ENCODE peak calls at places on chromosome 22, in seven cellular contexts. M is ovary, X is DND-41, B is BE2C, R is transverse colon, N is cardiac muscle cell, Y is GM23248. K is an unnamed sample. For H3K27me3, the result is how much of the 10 kb centered on the place peaks cover.

GRCh38 chr22:40524392-40525249 is 111.9 kb downstream of the MRTFA start:
- DNase-seq in M (no peak), X (no peak), B (no peak), R (no peak), N (no peak), Y (peak), K (no peak)

GRCh38 chr22:28514314-28514713 is 165.3 kb downstream of the TTC28 start:
- DNase-seq in M (no peak), X (no peak), B (no peak), R (no peak), N (no peak), Y (peak), K (no peak)

GRCh38 chr22:43592470-43592869 is 180.7 kb downstream of the MPPED1 start:
- DNase-seq in M (no peak), X (no peak), B (peak), R (no peak), N (peak), Y (no peak), K (peak)

GRCh38 chr22:31637938-31638618 is 23.9 kb downstream of the PISD start:
- DNase-seq in M (no peak), X (no peak), B (no peak), R (peak), N (no peak), Y (no peak), K (peak)

GRCh38 chr22:30474683-30475424 is 3.0 kb upstream of the SEC14L3 start:
- DNase-seq in M (no peak), X (peak), B (no peak), R (no peak), N (no peak), Y (no peak), K (no peak)

GRCh38 chr22:50506611-50507420 is 686 bp downstream of the LMF2 start:
- DNase-seq in M (peak), X (peak), B (no peak), R (no peak), N (no peak), Y (peak), K (peak)

GRCh38 chr22:29848115-29848514 is 10.0 kb upstream of the ASCC2 start:
- DNase-seq in M (no peak), X (no peak), B (no peak), R (no peak), N (no peak), Y (no peak), K (no peak)

GRCh38 chr22:38842512-38843200 is 1.2 kb downstream of the NPTXR start:
- DNase-seq in M (no peak), X (no peak), B (no peak), R (no peak), N (no peak), Y (no peak), K (no peak)

GRCh38 chr22:18085188-18085587 is 7.4 kb downstream of the PEX26 start:
- DNase-seq in M (no peak), X (no peak), B (no peak), R (peak), N (no peak), Y (peak), K (no peak)

GRCh38 chr22:42596376-42596775 is 18.3 kb downstream of the POLDIP3 start:
- DNase-seq in M (no peak), X (no peak), B (peak), R (no peak), N (peak), Y (no peak), K (no peak)

GRCh38 chr22:39592104-39593060 is 21.8 kb downstream of the CACNA1I start:
- DNase-seq in M (peak), X (no peak), B (no peak), R (no peak), N (no peak), Y (peak), K (no peak)

GRCh38 chr22:16970446-16970845 is 37.6 kb downstream of the GAB4 start:
- DNase-seq in M (no peak), X (peak), B (no peak), R (no peak), N (no peak), Y (no peak), K (no peak)

GRCh38 chr22:43439368-43440102 is 27.7 kb downstream of the MPPED1 start:
- DNase-seq in M (no peak), X (no peak), B (no peak), R (no peak), N (no peak), Y (no peak), K (peak)

GRCh38 chr22:33932997-33933396 is 12.7 kb upstream of the LARGE1 start:
- DNase-seq in M (no peak), X (no peak), B (no peak), R (no peak), N (no peak), Y (peak), K (no peak)

GRCh38 chr22:47199949-47200272 is 437.5 kb downstream of the TBC1D22A start:
- DNase-seq in M (no peak), X (no peak), B (no peak), R (no peak), N (no peak), Y (no peak), K (no peak)

GRCh38 chr22:47200273-47201051 is 438.0 kb downstream of the TBC1D22A start:
- DNase-seq in M (peak), X (no peak), B (no peak), R (no peak), N (no peak), Y (peak), K (no peak)

GRCh38 chr22:47197735-47198500 is 435.5 kb downstream of the TBC1D22A start:
- DNase-seq in M (no peak), X (no peak), B (no peak), R (no peak), N (no peak), Y (no peak), K (no peak)

GRCh38 chr22:47198801-47199251 is 436.4 kb downstream of the TBC1D22A start:
- DNase-seq in M (no peak), X (no peak), B (no peak), R (no peak), N (no peak), Y (no peak), K (peak)

DNA sequence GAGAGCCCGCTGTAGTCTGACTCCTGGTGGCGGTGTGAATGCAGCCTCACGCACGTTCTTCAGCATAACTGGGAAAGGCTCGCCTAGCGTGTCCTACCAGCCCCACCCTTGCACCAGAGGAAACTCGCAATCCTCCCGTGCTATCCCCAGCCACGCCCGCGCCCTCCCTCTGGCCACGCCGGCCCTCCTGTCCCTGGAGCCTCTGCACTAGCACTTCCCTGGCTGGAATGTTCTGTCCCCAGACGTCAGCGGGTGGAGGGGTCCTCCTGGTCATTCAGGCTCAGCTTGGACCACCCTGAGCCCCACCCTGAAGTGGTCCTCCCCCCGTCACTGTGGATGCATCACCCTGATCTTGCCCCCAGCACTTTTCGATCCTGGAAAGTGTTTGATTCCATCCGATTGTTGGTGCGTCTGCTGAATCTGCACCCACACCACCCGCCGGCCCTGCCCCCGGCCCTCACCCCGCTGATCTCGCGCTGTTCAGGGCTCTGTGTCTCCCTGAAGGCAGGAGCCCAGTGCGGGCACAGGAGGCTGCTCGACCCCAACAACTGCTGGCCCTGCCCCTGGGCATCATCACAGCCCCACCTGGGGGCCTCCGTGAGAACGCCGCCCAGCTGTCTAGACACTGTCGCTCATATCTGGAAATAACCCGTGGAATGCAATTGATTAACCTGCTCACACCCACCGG is 437.0 kb downstream of the TBC1D22A start:
- DNase-seq in M (no peak), X (no peak), B (no peak), R (no peak), N (no peak), Y (no peak), K (peak)
- H3K27me3 ChIP-seq in M (under half), X (under half), B (under half), R (under half), N (under half), Y (under half), K (under half)

DNA sequence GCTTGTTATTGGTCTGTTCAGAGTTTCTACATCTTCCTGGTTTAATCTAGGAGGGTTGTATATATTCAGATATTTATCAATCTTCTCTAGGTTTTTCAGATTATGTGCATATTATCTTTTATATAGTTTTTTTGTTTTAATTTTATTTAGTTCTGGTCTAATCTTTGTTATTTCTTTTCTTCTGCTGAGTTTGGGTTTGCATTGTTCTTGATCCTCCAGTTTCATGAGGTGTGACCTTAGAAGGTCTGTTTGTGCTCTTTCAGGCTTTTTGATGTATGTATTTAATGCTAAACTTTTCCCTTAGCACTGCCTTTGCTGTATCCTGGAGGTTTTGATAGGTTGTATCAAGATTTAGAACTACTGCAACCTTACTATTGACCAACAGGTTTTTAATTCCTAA is 117.7 kb downstream of the VPREB1 start:
- DNase-seq in M (no peak), X (no peak), B (no peak), R (no peak), N (no peak), Y (no peak), K (no peak)
- H3K27me3 ChIP-seq in M (under half), X (under half), B (under half), R (under half), N (under half), Y (under half), K (half or more)

GRCh38 chr22:49363526-49364230 is 464.0 kb downstream of the BRD1 start:
- DNase-seq in M (no peak), X (no peak), B (no peak), R (no peak), N (no peak), Y (no peak), K (no peak)

GRCh38 chr22:49362393-49362792 is 465.3 kb downstream of the BRD1 start:
- DNase-seq in M (no peak), X (no peak), B (no peak), R (no peak), N (no peak), Y (no peak), K (no peak)

GRCh38 chr22:49359061-49359460 is 468.6 kb downstream of the BRD1 start:
- DNase-seq in M (no peak), X (no peak), B (no peak), R (no peak), N (no peak), Y (no peak), K (no peak)

GRCh38 chr22:49360746-49361145 is 466.9 kb downstream of the BRD1 start:
- DNase-seq in M (no peak), X (no peak), B (no peak), R (no peak), N (no peak), Y (no peak), K (no peak)

GRCh38 chr22:49361164-49361563 is 466.5 kb downstream of the BRD1 start:
- DNase-seq in M (no peak), X (no peak), B (no peak), R (no peak), N (no peak), Y (no peak), K (no peak)
- H3K27me3 ChIP-seq in M (under half), X (under half), B (under half), R (under half), N (under half), Y (under half), K (under half)

GRCh38 chr22:36916034-36916433 is 2.6 kb downstream of the CSF2RB start:
- DNase-seq in M (no peak), X (no peak), B (no peak), R (no peak), N (no peak), Y (no peak), K (no peak)

GRCh38 chr22:36913431-36914382 is at the start of gene CSF2RB:
- DNase-seq in M (no peak), X (no peak), B (no peak), R (peak), N (no peak), Y (no peak), K (no peak)

GRCh38 chr22:36912694-36913430 is 566 bp upstream of the CSF2RB start:
- DNase-seq in M (no peak), X (no peak), B (no peak), R (no peak), N (no peak), Y (no peak), K (no peak)

GRCh38 chr22:36911887-36912661 is 1.4 kb upstream of the CSF2RB start:
- DNase-seq in M (no peak), X (no peak), B (no peak), R (no peak), N (no peak), Y (peak), K (peak)

GRCh38 chr22:36914383-36914752 is 940 bp downstream of the CSF2RB start:
- DNase-seq in M (no peak), X (no peak), B (no peak), R (peak), N (no peak), Y (no peak), K (no peak)
- H3K27me3 ChIP-seq in M (under half), X (under half), B (under half), R (under half), N (under half), Y (under half), K (under half)